ENCODE peak calls at places on chromosomes 2 and 18, in five cellular contexts. W is body of pancreas, J is amniotic stem cell, Q is AG20443, X is Daoy. F is an unnamed sample.

GRCh38 chr2:150681120-150681796 is 193.8 kb upstream of the RND3 start:
- DNase-seq in W (no peak), J (no peak), Q (peak; percentile 60), X (peak; percentile 59), F (peak; percentile 93)

GRCh38 chr2:157874997-157875719 is 972 bp downstream of the ACVR1 start:
- DNase-seq in W (peak; percentile 29), J (peak; percentile 64), Q (peak; percentile 74), X (peak; percentile 78), F (peak; percentile 70)

GRCh38 chr2:178825183-178825582 is 18.0 kb upstream of the TTN start:
- DNase-seq in W (no peak), J (no peak), Q (peak; percentile 31), X (peak; percentile 8), F (no peak)

GRCh38 chr2:9764153-9764778 is 79.0 kb upstream of the TAF1B start:
- DNase-seq in W (no peak), J (no peak), Q (no peak), X (no peak), F (no peak)

GRCh38 chr2:121382744-121383143 is 97.7 kb upstream of the TFCP2L1 start:
- DNase-seq in W (no peak), J (no peak), Q (no peak), X (no peak), F (no peak)

GRCh38 chr18:77140439-77141109 is 8.0 kb upstream of the MBP start:
- DNase-seq in W (no peak), J (no peak), Q (no peak), X (no peak), F (no peak)

GRCh38 chr2:231672617-231673347 is 35.5 kb upstream of the PTMA start:
- DNase-seq in W (no peak), J (no peak), Q (peak; percentile 46), X (peak; percentile 71), F (no peak)

GRCh38 chr18:48136544-48137353 is 206.3 kb upstream of the SMAD2 start:
- DNase-seq in W (peak; percentile 49), J (no peak), Q (peak; percentile 48), X (no peak), F (no peak)

GRCh38 chr2:64972856-64973255 is 16.3 kb upstream of the SLC1A4 start:
- DNase-seq in W (no peak), J (no peak), Q (peak; percentile 25), X (peak; percentile 22), F (no peak)

GRCh38 chr2:232406556-232407310 is at the start of gene ALPG:
- DNase-seq in W (no peak), J (no peak), Q (no peak), X (no peak), F (no peak)

GRCh38 chr2:159635006-159635746 is 18.8 kb upstream of the BAZ2B start:
- DNase-seq in W (no peak), J (no peak), Q (peak; percentile 27), X (no peak), F (no peak)